ENCODE peak calls at places on chromosomes 4 and X, in eight cellular contexts. V is upper lobe of right lung, P is AG04450, S is choroid plexus epithelial cell, Z is mesothelial cell of epicardium, B is progenitor cell of endocrine pancreas, K is endothelial cell, A is heart left ventricle. E is an unnamed sample.

GRCh38 chrX:9538544-9539045 is 73.7 kb downstream of the TBL1X start:
- DNase-seq in V (no peak), P (no peak), S (peak), Z (no peak), B (no peak), K (no peak), A (no peak), E (no peak)

GRCh38 chr4:134777626-134778025 is 576.0 kb upstream of the PABPC4L start:
- DNase-seq in V (no peak), P (no peak), S (peak), Z (no peak), B (no peak), K (peak), A (no peak), E (no peak)

GRCh38 chr4:106369456-106370060 is 980 bp upstream of the GIMD1 start:
- DNase-seq in V (no peak), P (peak), S (peak), Z (peak), B (no peak), K (peak), A (no peak), E (peak)

GRCh38 chr4:121072080-121072835 is at the start of gene NDNF:
- DNase-seq in V (peak), P (no peak), S (peak), Z (peak), B (peak), K (peak), A (peak), E (peak)

GRCh38 chrX:267771-268261 is 13.4 kb upstream of the PLCXD1 start:
- DNase-seq in V (peak), P (no peak), S (no peak), Z (peak), B (no peak), K (no peak), A (no peak), E (no peak)

GRCh38 chr4:168979338-168979737 is 30.7 kb downstream of the CBR4 start:
- DNase-seq in V (no peak), P (no peak), S (no peak), Z (no peak), B (no peak), K (no peak), A (no peak), E (no peak)

GRCh38 chrX:11193035-11193469 is 81.9 kb downstream of the HCCS start:
- DNase-seq in V (no peak), P (no peak), S (peak), Z (no peak), B (no peak), K (no peak), A (no peak), E (no peak)

GRCh38 chr4:184895012-184895795 is 69.4 kb upstream of the ACSL1 start:
- DNase-seq in V (no peak), P (no peak), S (no peak), Z (no peak), B (no peak), K (no peak), A (no peak), E (no peak)

GRCh38 chr4:43757147-43757546 is 691.5 kb downstream of the KCTD8 start:
- DNase-seq in V (no peak), P (no peak), S (peak), Z (no peak), B (no peak), K (no peak), A (no peak), E (no peak)

GRCh38 chr4:72430050-72430449 is 139.0 kb downstream of the ADAMTS3 start:
- DNase-seq in V (no peak), P (no peak), S (peak), Z (no peak), B (no peak), K (no peak), A (no peak), E (no peak)

GRCh38 chrX:72046447-72046846 is 85.3 kb downstream of the RTL5 start:
- DNase-seq in V (no peak), P (no peak), S (no peak), Z (no peak), B (no peak), K (no peak), A (no peak), E (no peak)

GRCh38 chr4:182533948-182534347 is 290.7 kb downstream of the TENM3 start:
- DNase-seq in V (no peak), P (no peak), S (peak), Z (no peak), B (no peak), K (no peak), A (no peak), E (no peak)

GRCh38 chrX:18026171-18026570 is 165.1 kb upstream of the RAI2 start:
- DNase-seq in V (no peak), P (no peak), S (no peak), Z (no peak), B (no peak), K (no peak), A (no peak), E (no peak)

GRCh38 chrX:71198066-71198465 is 25.0 kb upstream of the GJB1 start:
- DNase-seq in V (no peak), P (no peak), S (no peak), Z (no peak), B (no peak), K (no peak), A (no peak), E (no peak)

GRCh38 chr4:110510955-110511544 is 35.1 kb downstream of the ENPEP start:
- DNase-seq in V (no peak), P (peak), S (peak), Z (no peak), B (no peak), K (no peak), A (no peak), E (peak)

GRCh38 chr4:41873380-41874295 is 61.6 kb upstream of the TMEM33 start:
- DNase-seq in V (no peak), P (no peak), S (no peak), Z (no peak), B (no peak), K (peak), A (no peak), E (peak)

GRCh38 chr4:4433941-4434340 is 47.0 kb downstream of the NSG1 start:
- DNase-seq in V (no peak), P (no peak), S (no peak), Z (no peak), B (no peak), K (no peak), A (no peak), E (no peak)

GRCh38 chr4:80500593-80500992 is 165.1 kb downstream of the CFAP299 start:
- DNase-seq in V (no peak), P (no peak), S (no peak), Z (no peak), B (no peak), K (no peak), A (no peak), E (no peak)

GRCh38 chr4:10117424-10118354 is 1.1 kb upstream of the WDR1 start:
- DNase-seq in V (no peak), P (no peak), S (peak), Z (peak), B (no peak), K (no peak), A (no peak), E (no peak)

GRCh38 chr4:15376594-15376993 is 51.2 kb upstream of the C1QTNF7 start:
- DNase-seq in V (no peak), P (no peak), S (peak), Z (no peak), B (no peak), K (no peak), A (no peak), E (no peak)

GRCh38 chr4:186657766-186658165 is 65.9 kb downstream of the FAT1 start:
- DNase-seq in V (no peak), P (no peak), S (peak), Z (no peak), B (no peak), K (no peak), A (no peak), E (no peak)

GRCh38 chrX:113473418-113473817 is 632.8 kb upstream of the AMOT start:
- DNase-seq in V (no peak), P (no peak), S (no peak), Z (no peak), B (no peak), K (no peak), A (no peak), E (no peak)

GRCh38 chr4:77692847-77693432 is 87.3 kb downstream of the CXCL13 start:
- DNase-seq in V (no peak), P (no peak), S (no peak), Z (no peak), B (no peak), K (no peak), A (no peak), E (no peak)

GRCh38 chr4:1809754-1810502 is 16.8 kb downstream of the FGFR3 start:
- DNase-seq in V (peak), P (peak), S (peak), Z (peak), B (peak), K (peak), A (peak), E (peak)

GRCh38 chrX:46758956-46759644 is at the start of gene SLC9A7:
- DNase-seq in V (peak), P (no peak), S (peak), Z (peak), B (peak), K (peak), A (peak), E (peak)

GRCh38 chr4:76950846-76951321 is 1.3 kb downstream of the SEPTIN11 start:
- DNase-seq in V (no peak), P (no peak), S (peak), Z (peak), B (no peak), K (peak), A (no peak), E (peak)

GRCh38 chrX:14753436-14753835 is 119.4 kb downstream of the FANCB start:
- DNase-seq in V (no peak), P (no peak), S (no peak), Z (no peak), B (no peak), K (no peak), A (no peak), E (no peak)

GRCh38 chr4:20137176-20137575 is 114.5 kb upstream of the SLIT2 start:
- DNase-seq in V (no peak), P (no peak), S (no peak), Z (no peak), B (no peak), K (no peak), A (no peak), E (no peak)

GRCh38 chr4:148090503-148091476 is 351.4 kb downstream of the NR3C2 start:
- DNase-seq in V (no peak), P (no peak), S (no peak), Z (no peak), B (no peak), K (no peak), A (no peak), E (no peak)

GRCh38 chrX:141673946-141674345 is 24.6 kb downstream of the SPANXD start:
- DNase-seq in V (no peak), P (no peak), S (no peak), Z (no peak), B (no peak), K (no peak), A (no peak), E (no peak)

GRCh38 chr4:166174717-166175510 is 301.9 kb downstream of the TLL1 start:
- DNase-seq in V (no peak), P (no peak), S (peak), Z (no peak), B (no peak), K (no peak), A (no peak), E (no peak)

GRCh38 chrX:136665258-136665900 is 17.4 kb downstream of the CD40LG start:
- DNase-seq in V (no peak), P (no peak), S (no peak), Z (no peak), B (no peak), K (no peak), A (no peak), E (no peak)

GRCh38 chr4:71187399-71188196 is 151.2 kb upstream of the SLC4A4 start:
- DNase-seq in V (peak), P (no peak), S (no peak), Z (no peak), B (peak), K (peak), A (peak), E (peak)

GRCh38 chr4:32689520-32689919 is 1969.4 kb downstream of the PCDH7 start:
- DNase-seq in V (no peak), P (no peak), S (peak), Z (no peak), B (no peak), K (no peak), A (no peak), E (no peak)

GRCh38 chr4:2925931-2926860 is 37.0 kb downstream of the NOP14 start:
- DNase-seq in V (peak), P (no peak), S (no peak), Z (no peak), B (no peak), K (no peak), A (no peak), E (no peak)

GRCh38 chr4:183987529-183987946 is 82.4 kb downstream of the STOX2 start:
- DNase-seq in V (peak), P (peak), S (peak), Z (peak), B (peak), K (no peak), A (peak), E (peak)

GRCh38 chr4:187618701-187619278 is 376.8 kb upstream of the ZFP42 start:
- DNase-seq in V (no peak), P (peak), S (peak), Z (no peak), B (no peak), K (no peak), A (no peak), E (no peak)

GRCh38 chrX:42079968-42080367 is 156.6 kb upstream of the CASK start:
- DNase-seq in V (no peak), P (no peak), S (peak), Z (no peak), B (no peak), K (no peak), A (no peak), E (no peak)

GRCh38 chr4:140236649-140237160 is 82.7 kb upstream of the MAML3 start:
- DNase-seq in V (no peak), P (no peak), S (no peak), Z (no peak), B (no peak), K (no peak), A (no peak), E (no peak)

GRCh38 chr4:140229881-140230280 is 75.9 kb upstream of the MAML3 start:
- DNase-seq in V (no peak), P (no peak), S (no peak), Z (no peak), B (no peak), K (no peak), A (no peak), E (no peak)

GRCh38 chr4:140237616-140238352 is 83.8 kb upstream of the MAML3 start:
- DNase-seq in V (peak), P (peak), S (peak), Z (peak), B (no peak), K (peak), A (peak), E (peak)

GRCh38 chr4:140234697-140235060 is 80.7 kb upstream of the MAML3 start:
- DNase-seq in V (no peak), P (no peak), S (no peak), Z (no peak), B (no peak), K (no peak), A (no peak), E (no peak)

GRCh38 chr4:140233811-140234696 is 80.1 kb upstream of the MAML3 start:
- DNase-seq in V (no peak), P (peak), S (peak), Z (no peak), B (no peak), K (no peak), A (no peak), E (no peak)
- TF ChIP-seq CTCF in V (no peak), P (peak), S (no peak), Z (no peak), B (no peak), K (no peak), A (no peak), E (no peak)

GRCh38 chr4:86594559-86595425 is 677 bp downstream of the PTPN13 start:
- DNase-seq in V (peak), P (peak), S (peak), Z (peak), B (peak), K (peak), A (peak), E (peak)
- TF ChIP-seq CTCF in V (no peak), P (peak), S (peak), Z (no peak), B (peak), K (no peak), A (peak), E (no peak)

DNA sequence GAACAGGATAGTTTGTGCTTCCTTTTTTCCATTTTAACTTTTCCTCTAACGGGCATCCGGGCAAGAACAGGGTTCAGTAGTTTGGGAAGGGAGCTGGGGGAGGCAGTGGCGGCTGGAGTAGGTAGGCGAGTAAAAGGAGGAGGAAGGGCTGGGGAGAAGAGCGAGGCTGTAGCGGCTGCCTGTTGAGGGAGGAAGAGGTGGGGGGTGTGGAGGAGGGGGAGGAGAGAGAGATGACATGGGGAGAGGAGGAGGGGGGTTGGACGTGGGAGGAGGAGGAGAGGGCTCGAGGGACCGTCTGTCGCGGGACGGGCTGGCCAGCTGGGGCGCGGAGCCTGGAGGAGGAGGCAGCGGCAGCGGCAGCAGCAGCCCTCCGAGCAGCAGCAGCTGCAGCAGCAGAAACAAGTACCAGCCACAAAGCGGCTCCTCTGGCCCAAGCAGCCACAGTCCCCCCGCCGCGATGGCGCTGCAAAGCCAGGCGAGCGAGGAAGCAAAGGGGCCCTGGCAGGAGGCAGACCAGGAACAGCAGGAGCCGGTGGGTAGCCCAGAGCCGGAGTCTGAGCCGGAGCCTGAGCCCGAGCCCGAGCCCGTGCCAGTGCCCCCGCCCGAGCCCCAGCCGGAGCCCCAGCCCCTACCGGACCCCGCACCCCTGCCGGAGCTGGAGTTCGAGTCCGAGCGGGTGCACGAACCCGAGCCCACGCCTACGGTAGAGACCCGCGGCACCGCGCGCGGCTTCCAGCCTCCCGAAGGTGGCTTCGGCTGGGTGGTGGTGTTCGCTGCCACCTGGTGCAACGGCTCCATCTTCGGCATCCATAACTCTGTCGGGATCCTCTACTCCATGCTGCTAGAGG is at the start of gene SLC16A2:
- DNase-seq in V (peak), P (peak), S (peak), Z (peak), B (peak), K (peak), A (peak), E (peak)
- TF ChIP-seq CTCF in V (no peak), P (no peak), S (no peak), Z (no peak), B (no peak), K (no peak), A (no peak), E (no peak)

DNA sequence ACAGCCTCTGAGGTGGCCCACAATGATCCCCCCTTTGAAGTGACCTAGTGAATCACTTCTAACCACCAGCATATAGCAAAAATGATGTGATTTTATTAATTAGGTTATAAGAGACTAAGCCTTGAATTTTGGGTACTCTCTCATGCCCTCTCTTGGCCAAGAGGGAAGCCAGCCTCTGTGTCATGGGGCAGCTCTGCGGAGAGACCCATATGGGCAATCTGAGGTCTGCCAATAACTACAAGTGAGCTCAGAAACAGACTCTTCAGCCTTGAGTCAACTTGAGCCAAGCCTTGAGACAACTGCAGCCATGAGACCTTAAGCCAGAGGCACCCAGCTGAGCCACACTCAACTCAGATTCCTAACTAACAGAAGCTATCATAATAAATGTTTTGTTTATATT is 45.7 kb downstream of the MANBA start:
- DNase-seq in V (no peak), P (no peak), S (peak), Z (no peak), B (no peak), K (no peak), A (no peak), E (no peak)
- TF ChIP-seq CTCF in V (peak), P (peak), S (peak), Z (no peak), B (no peak), K (no peak), A (peak), E (no peak)

DNA sequence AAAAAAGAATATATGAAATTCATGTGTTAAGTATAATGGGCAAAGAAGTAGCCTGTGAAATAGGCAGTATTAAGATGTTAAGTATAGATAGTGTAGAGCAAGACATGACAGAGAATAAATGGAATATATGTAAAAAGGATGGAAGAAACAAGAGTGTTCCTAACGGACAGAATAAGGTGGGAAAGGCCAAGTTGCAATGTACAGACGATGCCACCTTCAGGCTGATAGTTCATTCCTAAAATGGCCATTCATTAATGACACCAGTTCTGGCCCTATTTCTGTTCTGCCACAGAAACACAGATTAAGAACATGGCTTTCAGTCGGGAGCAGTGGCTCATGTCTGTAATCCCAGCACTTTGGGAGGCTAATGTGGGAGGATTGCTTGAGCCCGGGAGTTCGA is 4.4 kb upstream of the FAM184B start:
- DNase-seq in V (no peak), P (no peak), S (no peak), Z (no peak), B (no peak), K (no peak), A (no peak), E (no peak)
- TF ChIP-seq CTCF in V (no peak), P (no peak), S (no peak), Z (no peak), B (no peak), K (no peak), A (no peak), E (no peak)

GRCh38 chrX:41025926-41026325 is 59.3 kb upstream of the USP9X start:
- DNase-seq in V (no peak), P (no peak), S (peak), Z (no peak), B (no peak), K (no peak), A (no peak), E (no peak)
- TF ChIP-seq CTCF in V (no peak), P (no peak), S (no peak), Z (no peak), B (no peak), K (no peak), A (no peak), E (no peak)

GRCh38 chr4:176660561-176660960 is 132.2 kb downstream of the VEGFC start:
- DNase-seq in V (no peak), P (no peak), S (no peak), Z (no peak), B (no peak), K (no peak), A (no peak), E (no peak)
- TF ChIP-seq CTCF in V (no peak), P (peak), S (peak), Z (no peak), B (no peak), K (no peak), A (no peak), E (peak)